ENCODE peak calls at places on chromosomes 16 and 17, in six cellular contexts. J is RPMI7951; Y is ELR; Q is activated CD4-positive, alpha-beta memory T cell treated with anti-CD3 and anti-CD28 coated beads, Interleukin-2, amount 10 ng/mL, durations not matched to agents 7 days and 5 days; W is nephron progenitor cell; I is activated naive CD4-positive, alpha-beta T cell treated with anti-CD3 and anti-CD28 coated beads, Interleukin-2, amount 10 ng/mL, durations not matched to agents 7 days and 5 days. S is an unnamed sample.

GRCh38 chr17:691423-691822 is 23.2 kb downstream of the VPS53 start:
- DNase-seq in J (peak), Y (peak), Q (no peak), W (no peak), I (no peak), S (peak)

GRCh38 chr17:10114931-10115535 is 83.4 kb downstream of the GAS7 start:
- DNase-seq in J (peak), Y (peak), Q (peak), W (no peak), I (peak), S (peak)

GRCh38 chr17:6660765-6661463 is 9.4 kb downstream of the C17orf100 start:
- DNase-seq in J (no peak), Y (no peak), Q (peak), W (no peak), I (no peak), S (no peak)

GRCh38 chr16:31106509-31107464 is 1.4 kb upstream of the BCKDK start:
- DNase-seq in J (no peak), Y (no peak), Q (no peak), W (no peak), I (no peak), S (peak)

GRCh38 chr16:65598626-65599025 is 476.8 kb upstream of the CDH11 start:
- DNase-seq in J (peak), Y (no peak), Q (no peak), W (no peak), I (no peak), S (peak)

GRCh38 chr17:48894886-48895285 is 2.3 kb downstream of the ATP5MC1 start:
- DNase-seq in J (no peak), Y (no peak), Q (no peak), W (no peak), I (no peak), S (no peak)

GRCh38 chr16:64893386-64893785 is 228.5 kb downstream of the CDH11 start:
- DNase-seq in J (peak), Y (no peak), Q (no peak), W (no peak), I (no peak), S (peak)

GRCh38 chr17:28953444-28954118 is 2.3 kb upstream of the PHF12 start:
- DNase-seq in J (peak), Y (peak), Q (peak), W (peak), I (peak), S (peak)

GRCh38 chr17:21201874-21202273 is 12.1 kb downstream of the TMEM11 start:
- DNase-seq in J (no peak), Y (no peak), Q (no peak), W (no peak), I (no peak), S (no peak)

GRCh38 chr17:7903154-7904103 is 12.7 kb downstream of the RNF227 start:
- DNase-seq in J (no peak), Y (no peak), Q (no peak), W (no peak), I (no peak), S (no peak)

GRCh38 chr17:68446626-68447041 is 10.7 kb downstream of the WIPI1 start:
- DNase-seq in J (no peak), Y (no peak), Q (no peak), W (no peak), I (no peak), S (no peak)

GRCh38 chr17:41617698-41618097 is 5.1 kb upstream of the KRT16 start:
- DNase-seq in J (no peak), Y (no peak), Q (no peak), W (no peak), I (no peak), S (no peak)

GRCh38 chr17:57295526-57296023 is 39.3 kb downstream of the MSI2 start:
- DNase-seq in J (peak), Y (peak), Q (no peak), W (no peak), I (no peak), S (peak)

GRCh38 chr16:3659200-3659599 is 4.7 kb downstream of the DNASE1 start:
- DNase-seq in J (no peak), Y (no peak), Q (no peak), W (no peak), I (no peak), S (no peak)

GRCh38 chr17:60091908-60092331 is 13.2 kb upstream of the HEATR6 start:
- DNase-seq in J (peak), Y (peak), Q (no peak), W (no peak), I (no peak), S (peak)

GRCh38 chr16:84486551-84487235 is 17.8 kb downstream of the MEAK7 start:
- DNase-seq in J (no peak), Y (no peak), Q (no peak), W (no peak), I (no peak), S (no peak)

GRCh38 chr17:68295086-68295485 is 3.8 kb downstream of the ARSG start:
- DNase-seq in J (no peak), Y (no peak), Q (no peak), W (no peak), I (no peak), S (no peak)

GRCh38 chr16:89749637-89750036 is 28.3 kb downstream of the ZNF276 start:
- DNase-seq in J (no peak), Y (no peak), Q (no peak), W (no peak), I (no peak), S (no peak)

GRCh38 chr17:50024808-50025207 is 29.8 kb upstream of the DLX3 start:
- DNase-seq in J (no peak), Y (no peak), Q (no peak), W (no peak), I (no peak), S (no peak)

GRCh38 chr16:81996664-81997529 is 14.4 kb downstream of the SDR42E1 start:
- DNase-seq in J (peak), Y (peak), Q (no peak), W (no peak), I (no peak), S (peak)

GRCh38 chr17:81171941-81172340 is 5.9 kb upstream of the AATK start:
- DNase-seq in J (no peak), Y (no peak), Q (no peak), W (no peak), I (no peak), S (no peak)

GRCh38 chr17:50062323-50063243 is 6.7 kb downstream of the ITGA3 start:
- DNase-seq in J (peak), Y (peak), Q (no peak), W (no peak), I (no peak), S (peak)

GRCh38 chr17:10216213-10216982 is 18.0 kb upstream of the GAS7 start:
- DNase-seq in J (no peak), Y (no peak), Q (no peak), W (peak), I (no peak), S (no peak)

GRCh38 chr17:71496552-71496951 is 624.3 kb upstream of the SOX9 start:
- DNase-seq in J (no peak), Y (no peak), Q (no peak), W (no peak), I (no peak), S (peak)

GRCh38 chr17:43608313-43608712 is 53.4 kb downstream of the MEOX1 start:
- DNase-seq in J (peak), Y (peak), Q (peak), W (no peak), I (no peak), S (peak)

GRCh38 chr17:3529817-3530741 is 27.5 kb downstream of the TRPV3 start:
- DNase-seq in J (no peak), Y (no peak), Q (no peak), W (no peak), I (no peak), S (no peak)

GRCh38 chr17:8041249-8041928 is 2.5 kb downstream of the ALOX15B start:
- DNase-seq in J (peak), Y (peak), Q (peak), W (no peak), I (peak), S (peak)

GRCh38 chr17:2056221-2057129 is 1.6 kb downstream of the HIC1 start:
- DNase-seq in J (no peak), Y (peak), Q (peak), W (peak), I (peak), S (no peak)

GRCh38 chr17:75647061-75647460 is 13.8 kb downstream of the SMIM5 start:
- DNase-seq in J (no peak), Y (no peak), Q (no peak), W (no peak), I (no peak), S (no peak)

GRCh38 chr17:45956090-45956489 is 43.0 kb upstream of the STH start:
- DNase-seq in J (no peak), Y (no peak), Q (no peak), W (no peak), I (no peak), S (no peak)

GRCh38 chr17:39402890-39403605 is 1.6 kb upstream of the FBXL20 start:
- DNase-seq in J (no peak), Y (no peak), Q (no peak), W (no peak), I (no peak), S (no peak)

GRCh38 chr17:33889079-33889478 is 366.0 kb upstream of the CCL2 start:
- DNase-seq in J (no peak), Y (no peak), Q (no peak), W (no peak), I (no peak), S (no peak)

GRCh38 chr16:89096768-89097527 is 3.3 kb downstream of the ACSF3 start:
- DNase-seq in J (no peak), Y (no peak), Q (peak), W (no peak), I (peak), S (no peak)

GRCh38 chr16:11251525-11252481 is 4.2 kb downstream of the SOCS1 start:
- DNase-seq in J (peak), Y (peak), Q (peak), W (no peak), I (peak), S (peak)

GRCh38 chr16:15739940-15740339 is 89.9 kb downstream of the NDE1 start:
- DNase-seq in J (no peak), Y (no peak), Q (no peak), W (no peak), I (no peak), S (no peak)

GRCh38 chr17:16448490-16448889 is 33.1 kb downstream of the TRPV2 start:
- DNase-seq in J (no peak), Y (peak), Q (no peak), W (no peak), I (no peak), S (no peak)